ENCODE peak calls at places on chromosomes 7 and 10, in seven cellular contexts. One of them, this sample, is unnamed.

GRCh38 chr7:26151953-26152781 is at the start of gene NFE2L3:
- DNase-seq in ELR: peak; percentile 85
- DNase-seq in HT1080: peak; percentile 73
- DNase-seq in left ventricle myocardium inferior: peak; percentile 68
- DNase-seq in AG09309: no peak
- DNase-seq in activated naive CD4-positive, alpha-beta T cell treated with anti-CD3 and anti-CD28 coated beads, Interleukin-2, amount 10 ng/mL, durations not matched to agents 7 days and 5 days: peak; percentile 88
- DNase-seq in tibial artery: peak; percentile 50
- DNase-seq in this sample: peak; percentile 87

GRCh38 chr7:136057509-136057908 is 80.3 kb upstream of the MTPN start:
- DNase-seq in ELR: no peak
- DNase-seq in HT1080: no peak
- DNase-seq in left ventricle myocardium inferior: no peak
- DNase-seq in AG09309: no peak
- DNase-seq in activated naive CD4-positive, alpha-beta T cell treated with anti-CD3 and anti-CD28 coated beads, Interleukin-2, amount 10 ng/mL, durations not matched to agents 7 days and 5 days: no peak
- DNase-seq in tibial artery: no peak
- DNase-seq in this sample: no peak

GRCh38 chr7:150740053-150740452 is 2.8 kb downstream of the GIMAP5 start:
- DNase-seq in ELR: no peak
- DNase-seq in HT1080: no peak
- DNase-seq in left ventricle myocardium inferior: no peak
- DNase-seq in AG09309: no peak
- DNase-seq in activated naive CD4-positive, alpha-beta T cell treated with anti-CD3 and anti-CD28 coated beads, Interleukin-2, amount 10 ng/mL, durations not matched to agents 7 days and 5 days: peak; percentile 50
- DNase-seq in tibial artery: no peak
- DNase-seq in this sample: no peak

GRCh38 chr7:12244129-12244528 is 33.0 kb downstream of the TMEM106B start:
- DNase-seq in ELR: peak; percentile 67
- DNase-seq in HT1080: peak; percentile 29
- DNase-seq in left ventricle myocardium inferior: no peak
- DNase-seq in AG09309: no peak
- DNase-seq in activated naive CD4-positive, alpha-beta T cell treated with anti-CD3 and anti-CD28 coated beads, Interleukin-2, amount 10 ng/mL, durations not matched to agents 7 days and 5 days: no peak
- DNase-seq in tibial artery: no peak
- DNase-seq in this sample: peak; percentile 66

GRCh38 chr10:36634916-36635315 is 490.5 kb upstream of the ANKRD30A start:
- DNase-seq in ELR: peak; percentile 52
- DNase-seq in HT1080: peak; percentile 72
- DNase-seq in left ventricle myocardium inferior: no peak
- DNase-seq in AG09309: peak; percentile 21
- DNase-seq in activated naive CD4-positive, alpha-beta T cell treated with anti-CD3 and anti-CD28 coated beads, Interleukin-2, amount 10 ng/mL, durations not matched to agents 7 days and 5 days: no peak
- DNase-seq in tibial artery: no peak
- DNase-seq in this sample: no peak

GRCh38 chr7:44769381-44770209 is 20.9 kb downstream of the ZMIZ2 start:
- DNase-seq in ELR: peak; percentile 42
- DNase-seq in HT1080: no peak
- DNase-seq in left ventricle myocardium inferior: no peak
- DNase-seq in AG09309: no peak
- DNase-seq in activated naive CD4-positive, alpha-beta T cell treated with anti-CD3 and anti-CD28 coated beads, Interleukin-2, amount 10 ng/mL, durations not matched to agents 7 days and 5 days: peak; percentile 47
- DNase-seq in tibial artery: no peak
- DNase-seq in this sample: peak; percentile 21

GRCh38 chr7:130894146-130895005 is 160.4 kb upstream of the KLF14 start:
- DNase-seq in ELR: peak; percentile 84
- DNase-seq in HT1080: peak; percentile 95
- DNase-seq in left ventricle myocardium inferior: peak; percentile 78
- DNase-seq in AG09309: no peak
- DNase-seq in activated naive CD4-positive, alpha-beta T cell treated with anti-CD3 and anti-CD28 coated beads, Interleukin-2, amount 10 ng/mL, durations not matched to agents 7 days and 5 days: no peak
- DNase-seq in tibial artery: peak; percentile 67
- DNase-seq in this sample: no peak

GRCh38 chr10:131093795-131094366 is 217.6 kb downstream of the TCERG1L start:
- DNase-seq in ELR: no peak
- DNase-seq in HT1080: no peak
- DNase-seq in left ventricle myocardium inferior: no peak
- DNase-seq in AG09309: no peak
- DNase-seq in activated naive CD4-positive, alpha-beta T cell treated with anti-CD3 and anti-CD28 coated beads, Interleukin-2, amount 10 ng/mL, durations not matched to agents 7 days and 5 days: no peak
- DNase-seq in tibial artery: no peak
- DNase-seq in this sample: no peak

GRCh38 chr10:110646417-110647135 is 2.4 kb downstream of the RBM20 start:
- DNase-seq in ELR: no peak
- DNase-seq in HT1080: no peak
- DNase-seq in left ventricle myocardium inferior: no peak
- DNase-seq in AG09309: no peak
- DNase-seq in activated naive CD4-positive, alpha-beta T cell treated with anti-CD3 and anti-CD28 coated beads, Interleukin-2, amount 10 ng/mL, durations not matched to agents 7 days and 5 days: no peak
- DNase-seq in tibial artery: no peak
- DNase-seq in this sample: no peak

GRCh38 chr7:136256491-136256890 is 279.3 kb upstream of the MTPN start:
- DNase-seq in ELR: no peak
- DNase-seq in HT1080: no peak
- DNase-seq in left ventricle myocardium inferior: no peak
- DNase-seq in AG09309: no peak
- DNase-seq in activated naive CD4-positive, alpha-beta T cell treated with anti-CD3 and anti-CD28 coated beads, Interleukin-2, amount 10 ng/mL, durations not matched to agents 7 days and 5 days: no peak
- DNase-seq in tibial artery: no peak
- DNase-seq in this sample: no peak

GRCh38 chr7:128705891-128706333 is 33.2 kb upstream of the CALU start:
- DNase-seq in ELR: peak; percentile 50
- DNase-seq in HT1080: peak; percentile 39
- DNase-seq in left ventricle myocardium inferior: no peak
- DNase-seq in AG09309: no peak
- DNase-seq in activated naive CD4-positive, alpha-beta T cell treated with anti-CD3 and anti-CD28 coated beads, Interleukin-2, amount 10 ng/mL, durations not matched to agents 7 days and 5 days: no peak
- DNase-seq in tibial artery: no peak
- DNase-seq in this sample: no peak

This sample was measured in neural progenitor cell.